ENCODE peak calls at places on chromosomes 7 and 10, in ten cellular contexts. One of them, this sample, is unnamed.

GRCh38 chr10:104350146-104350635 is 3.4 kb upstream of the CFAP58 start:
- DNase-seq in CD4-positive, alpha-beta T cell: no peak
- DNase-seq in hypothalamus: no peak
- DNase-seq in activated T-helper 1 cell treated with Interleukin-2 at 50 U/mL for 16 hours: no peak
- DNase-seq in EH: peak; percentile 74
- DNase-seq in SK-N-DZ: peak; percentile 34
- DNase-seq in midbrain: peak; percentile 55
- DNase-seq in T-helper 2 cell: peak; percentile 75
- DNase-seq in effector memory CD4-positive, alpha-beta T cell: no peak
- DNase-seq in AG09319: no peak
- DNase-seq in this sample: peak; percentile 43

GRCh38 chr7:23377134-23377533 is 78.0 kb downstream of the MALSU1 start:
- DNase-seq in CD4-positive, alpha-beta T cell: no peak
- DNase-seq in hypothalamus: no peak
- DNase-seq in activated T-helper 1 cell treated with Interleukin-2 at 50 U/mL for 16 hours: no peak
- DNase-seq in EH: peak; percentile 31
- DNase-seq in SK-N-DZ: no peak
- DNase-seq in midbrain: no peak
- DNase-seq in T-helper 2 cell: peak; percentile 53
- DNase-seq in effector memory CD4-positive, alpha-beta T cell: no peak
- DNase-seq in AG09319: no peak
- DNase-seq in this sample: no peak

GRCh38 chr7:129862672-129863071 is 90.1 kb downstream of the UBE2H start:
- DNase-seq in CD4-positive, alpha-beta T cell: no peak
- DNase-seq in hypothalamus: no peak
- DNase-seq in activated T-helper 1 cell treated with Interleukin-2 at 50 U/mL for 16 hours: no peak
- DNase-seq in EH: no peak
- DNase-seq in SK-N-DZ: no peak
- DNase-seq in midbrain: no peak
- DNase-seq in T-helper 2 cell: no peak
- DNase-seq in effector memory CD4-positive, alpha-beta T cell: no peak
- DNase-seq in AG09319: no peak
- DNase-seq in this sample: no peak

GRCh38 chr7:150402671-150403321 is 23.7 kb downstream of the ZNF775 start:
- DNase-seq in CD4-positive, alpha-beta T cell: no peak
- DNase-seq in hypothalamus: no peak
- DNase-seq in activated T-helper 1 cell treated with Interleukin-2 at 50 U/mL for 16 hours: no peak
- DNase-seq in EH: no peak
- DNase-seq in SK-N-DZ: no peak
- DNase-seq in midbrain: no peak
- DNase-seq in T-helper 2 cell: no peak
- DNase-seq in effector memory CD4-positive, alpha-beta T cell: no peak
- DNase-seq in AG09319: no peak
- DNase-seq in this sample: no peak

GRCh38 chr7:158933468-158934139 is 77.2 kb downstream of the DYNC2I1 start:
- DNase-seq in CD4-positive, alpha-beta T cell: no peak
- DNase-seq in hypothalamus: no peak
- DNase-seq in activated T-helper 1 cell treated with Interleukin-2 at 50 U/mL for 16 hours: no peak
- DNase-seq in EH: no peak
- DNase-seq in SK-N-DZ: no peak
- DNase-seq in midbrain: no peak
- DNase-seq in T-helper 2 cell: no peak
- DNase-seq in effector memory CD4-positive, alpha-beta T cell: no peak
- DNase-seq in AG09319: no peak
- DNase-seq in this sample: no peak

GRCh38 chr10:131396108-131397010 is 84.8 kb upstream of the TCERG1L start:
- DNase-seq in CD4-positive, alpha-beta T cell: no peak
- DNase-seq in hypothalamus: no peak
- DNase-seq in activated T-helper 1 cell treated with Interleukin-2 at 50 U/mL for 16 hours: no peak
- DNase-seq in EH: no peak
- DNase-seq in SK-N-DZ: no peak
- DNase-seq in midbrain: no peak
- DNase-seq in T-helper 2 cell: no peak
- DNase-seq in effector memory CD4-positive, alpha-beta T cell: no peak
- DNase-seq in AG09319: no peak
- DNase-seq in this sample: no peak

GRCh38 chr10:75106242-75106641 is 5.2 kb upstream of the SAMD8 start:
- DNase-seq in CD4-positive, alpha-beta T cell: no peak
- DNase-seq in hypothalamus: no peak
- DNase-seq in activated T-helper 1 cell treated with Interleukin-2 at 50 U/mL for 16 hours: no peak
- DNase-seq in EH: no peak
- DNase-seq in SK-N-DZ: no peak
- DNase-seq in midbrain: no peak
- DNase-seq in T-helper 2 cell: no peak
- DNase-seq in effector memory CD4-positive, alpha-beta T cell: no peak
- DNase-seq in AG09319: no peak
- DNase-seq in this sample: no peak

GRCh38 chr7:92135100-92135429 is 788 bp upstream of the CYP51A1 start:
- DNase-seq in CD4-positive, alpha-beta T cell: no peak
- DNase-seq in hypothalamus: no peak
- DNase-seq in activated T-helper 1 cell treated with Interleukin-2 at 50 U/mL for 16 hours: no peak
- DNase-seq in EH: peak; percentile 28
- DNase-seq in SK-N-DZ: peak; percentile 45
- DNase-seq in midbrain: no peak
- DNase-seq in T-helper 2 cell: peak; percentile 44
- DNase-seq in effector memory CD4-positive, alpha-beta T cell: no peak
- DNase-seq in AG09319: no peak
- DNase-seq in this sample: peak; percentile 45

GRCh38 chr10:7817984-7818294 is 366 bp upstream of the TAF3 start:
- DNase-seq in CD4-positive, alpha-beta T cell: no peak
- DNase-seq in hypothalamus: no peak
- DNase-seq in activated T-helper 1 cell treated with Interleukin-2 at 50 U/mL for 16 hours: no peak
- DNase-seq in EH: no peak
- DNase-seq in SK-N-DZ: no peak
- DNase-seq in midbrain: no peak
- DNase-seq in T-helper 2 cell: no peak
- DNase-seq in effector memory CD4-positive, alpha-beta T cell: no peak
- DNase-seq in AG09319: no peak
- DNase-seq in this sample: no peak

GRCh38 chr10:23015021-23015707 is 80.2 kb upstream of the MSRB2 start:
- DNase-seq in CD4-positive, alpha-beta T cell: no peak
- DNase-seq in hypothalamus: no peak
- DNase-seq in activated T-helper 1 cell treated with Interleukin-2 at 50 U/mL for 16 hours: no peak
- DNase-seq in EH: no peak
- DNase-seq in SK-N-DZ: no peak
- DNase-seq in midbrain: no peak
- DNase-seq in T-helper 2 cell: no peak
- DNase-seq in effector memory CD4-positive, alpha-beta T cell: no peak
- DNase-seq in AG09319: no peak
- DNase-seq in this sample: no peak

GRCh38 chr10:110212119-110213006 is 5.0 kb downstream of the MXI1 start:
- DNase-seq in CD4-positive, alpha-beta T cell: peak; percentile 57
- DNase-seq in hypothalamus: no peak
- DNase-seq in activated T-helper 1 cell treated with Interleukin-2 at 50 U/mL for 16 hours: peak; percentile 28
- DNase-seq in EH: no peak
- DNase-seq in SK-N-DZ: no peak
- DNase-seq in midbrain: no peak
- DNase-seq in T-helper 2 cell: peak; percentile 81
- DNase-seq in effector memory CD4-positive, alpha-beta T cell: peak; percentile 45
- DNase-seq in AG09319: no peak
- DNase-seq in this sample: no peak

GRCh38 chr7:117227091-117227490 is 95.8 kb downstream of the WNT2 start:
- DNase-seq in CD4-positive, alpha-beta T cell: no peak
- DNase-seq in hypothalamus: no peak
- DNase-seq in activated T-helper 1 cell treated with Interleukin-2 at 50 U/mL for 16 hours: no peak
- DNase-seq in EH: no peak
- DNase-seq in SK-N-DZ: no peak
- DNase-seq in midbrain: no peak
- DNase-seq in T-helper 2 cell: no peak
- DNase-seq in effector memory CD4-positive, alpha-beta T cell: no peak
- DNase-seq in AG09319: no peak
- DNase-seq in this sample: no peak

GRCh38 chr7:105782391-105783063 is 93.9 kb downstream of the ATXN7L1 start:
- DNase-seq in CD4-positive, alpha-beta T cell: no peak
- DNase-seq in hypothalamus: no peak
- DNase-seq in activated T-helper 1 cell treated with Interleukin-2 at 50 U/mL for 16 hours: no peak
- DNase-seq in EH: peak; percentile 93
- DNase-seq in SK-N-DZ: no peak
- DNase-seq in midbrain: no peak
- DNase-seq in T-helper 2 cell: peak; percentile 49
- DNase-seq in effector memory CD4-positive, alpha-beta T cell: no peak
- DNase-seq in AG09319: peak; percentile 46
- DNase-seq in this sample: no peak

GRCh38 chr7:117279931-117280525 is 42.8 kb downstream of the WNT2 start:
- DNase-seq in CD4-positive, alpha-beta T cell: no peak
- DNase-seq in hypothalamus: no peak
- DNase-seq in activated T-helper 1 cell treated with Interleukin-2 at 50 U/mL for 16 hours: no peak
- DNase-seq in EH: no peak
- DNase-seq in SK-N-DZ: no peak
- DNase-seq in midbrain: no peak
- DNase-seq in T-helper 2 cell: no peak
- DNase-seq in effector memory CD4-positive, alpha-beta T cell: no peak
- DNase-seq in AG09319: no peak
- DNase-seq in this sample: no peak

GRCh38 chr7:75905785-75906604 is 9.0 kb upstream of the POR start:
- DNase-seq in CD4-positive, alpha-beta T cell: no peak
- DNase-seq in hypothalamus: peak; percentile 49
- DNase-seq in activated T-helper 1 cell treated with Interleukin-2 at 50 U/mL for 16 hours: no peak
- DNase-seq in EH: peak; percentile 58
- DNase-seq in SK-N-DZ: peak; percentile 58
- DNase-seq in midbrain: peak; percentile 79
- DNase-seq in T-helper 2 cell: no peak
- DNase-seq in effector memory CD4-positive, alpha-beta T cell: no peak
- DNase-seq in AG09319: peak; percentile 54
- DNase-seq in this sample: peak; percentile 64

GRCh38 chr7:39540320-39540719 is 25.9 kb upstream of the YAE1 start:
- DNase-seq in CD4-positive, alpha-beta T cell: no peak
- DNase-seq in hypothalamus: no peak
- DNase-seq in activated T-helper 1 cell treated with Interleukin-2 at 50 U/mL for 16 hours: no peak
- DNase-seq in EH: no peak
- DNase-seq in SK-N-DZ: no peak
- DNase-seq in midbrain: no peak
- DNase-seq in T-helper 2 cell: no peak
- DNase-seq in effector memory CD4-positive, alpha-beta T cell: no peak
- DNase-seq in AG09319: no peak
- DNase-seq in this sample: no peak

GRCh38 chr10:122663516-122664130 is 36.0 kb downstream of the C10orf120 start:
- DNase-seq in CD4-positive, alpha-beta T cell: no peak
- DNase-seq in hypothalamus: no peak
- DNase-seq in activated T-helper 1 cell treated with Interleukin-2 at 50 U/mL for 16 hours: no peak
- DNase-seq in EH: no peak
- DNase-seq in SK-N-DZ: no peak
- DNase-seq in midbrain: no peak
- DNase-seq in T-helper 2 cell: no peak
- DNase-seq in effector memory CD4-positive, alpha-beta T cell: no peak
- DNase-seq in AG09319: no peak
- DNase-seq in this sample: no peak

GRCh38 chr10:133481086-133481643 is 27.4 kb downstream of the SCART1 start:
- DNase-seq in CD4-positive, alpha-beta T cell: no peak
- DNase-seq in hypothalamus: no peak
- DNase-seq in activated T-helper 1 cell treated with Interleukin-2 at 50 U/mL for 16 hours: no peak
- DNase-seq in EH: no peak
- DNase-seq in SK-N-DZ: no peak
- DNase-seq in midbrain: no peak
- DNase-seq in T-helper 2 cell: no peak
- DNase-seq in effector memory CD4-positive, alpha-beta T cell: no peak
- DNase-seq in AG09319: no peak
- DNase-seq in this sample: no peak

GRCh38 chr10:67803588-67804394 is 34.2 kb downstream of the DNAJC12 start:
- DNase-seq in CD4-positive, alpha-beta T cell: no peak
- DNase-seq in hypothalamus: no peak
- DNase-seq in activated T-helper 1 cell treated with Interleukin-2 at 50 U/mL for 16 hours: no peak
- DNase-seq in EH: no peak
- DNase-seq in SK-N-DZ: no peak
- DNase-seq in midbrain: no peak
- DNase-seq in T-helper 2 cell: no peak
- DNase-seq in effector memory CD4-positive, alpha-beta T cell: no peak
- DNase-seq in AG09319: no peak
- DNase-seq in this sample: no peak

GRCh38 chr7:155618708-155619633 is 25.5 kb upstream of the RBM33 start:
- DNase-seq in CD4-positive, alpha-beta T cell: no peak
- DNase-seq in hypothalamus: no peak
- DNase-seq in activated T-helper 1 cell treated with Interleukin-2 at 50 U/mL for 16 hours: no peak
- DNase-seq in EH: peak; percentile 15
- DNase-seq in SK-N-DZ: no peak
- DNase-seq in midbrain: no peak
- DNase-seq in T-helper 2 cell: no peak
- DNase-seq in effector memory CD4-positive, alpha-beta T cell: no peak
- DNase-seq in AG09319: no peak
- DNase-seq in this sample: no peak

GRCh38 chr7:88091988-88092675 is 127.7 kb downstream of the SRI start:
- DNase-seq in CD4-positive, alpha-beta T cell: no peak
- DNase-seq in hypothalamus: no peak
- DNase-seq in activated T-helper 1 cell treated with Interleukin-2 at 50 U/mL for 16 hours: no peak
- DNase-seq in EH: no peak
- DNase-seq in SK-N-DZ: peak; percentile 83
- DNase-seq in midbrain: no peak
- DNase-seq in T-helper 2 cell: no peak
- DNase-seq in effector memory CD4-positive, alpha-beta T cell: no peak
- DNase-seq in AG09319: no peak
- DNase-seq in this sample: no peak

GRCh38 chr10:76885815-76886214 is 751.8 kb downstream of the KCNMA1 start:
- DNase-seq in CD4-positive, alpha-beta T cell: no peak
- DNase-seq in hypothalamus: no peak
- DNase-seq in activated T-helper 1 cell treated with Interleukin-2 at 50 U/mL for 16 hours: no peak
- DNase-seq in EH: no peak
- DNase-seq in SK-N-DZ: peak; percentile 44
- DNase-seq in midbrain: no peak
- DNase-seq in T-helper 2 cell: no peak
- DNase-seq in effector memory CD4-positive, alpha-beta T cell: no peak
- DNase-seq in AG09319: no peak
- DNase-seq in this sample: no peak

GRCh38 chr10:48523212-48523819 is 81.6 kb downstream of the ARHGAP22 start:
- DNase-seq in CD4-positive, alpha-beta T cell: no peak
- DNase-seq in hypothalamus: no peak
- DNase-seq in activated T-helper 1 cell treated with Interleukin-2 at 50 U/mL for 16 hours: no peak
- DNase-seq in EH: peak; percentile 97
- DNase-seq in SK-N-DZ: no peak
- DNase-seq in midbrain: no peak
- DNase-seq in T-helper 2 cell: no peak
- DNase-seq in effector memory CD4-positive, alpha-beta T cell: no peak
- DNase-seq in AG09319: peak; percentile 69
- DNase-seq in this sample: no peak

GRCh38 chr7:45000096-45001032 is at the start of gene CCM2:
- DNase-seq in CD4-positive, alpha-beta T cell: peak; percentile 43
- DNase-seq in hypothalamus: no peak
- DNase-seq in activated T-helper 1 cell treated with Interleukin-2 at 50 U/mL for 16 hours: no peak
- DNase-seq in EH: peak; percentile 65
- DNase-seq in SK-N-DZ: peak; percentile 44
- DNase-seq in midbrain: peak; percentile 46
- DNase-seq in T-helper 2 cell: no peak
- DNase-seq in effector memory CD4-positive, alpha-beta T cell: no peak
- DNase-seq in AG09319: no peak
- DNase-seq in this sample: no peak

GRCh38 chr7:29607889-29608288 is 44.3 kb downstream of the PRR15 start:
- DNase-seq in CD4-positive, alpha-beta T cell: no peak
- DNase-seq in hypothalamus: no peak
- DNase-seq in activated T-helper 1 cell treated with Interleukin-2 at 50 U/mL for 16 hours: no peak
- DNase-seq in EH: peak; percentile 81
- DNase-seq in SK-N-DZ: no peak
- DNase-seq in midbrain: no peak
- DNase-seq in T-helper 2 cell: no peak
- DNase-seq in effector memory CD4-positive, alpha-beta T cell: no peak
- DNase-seq in AG09319: no peak
- DNase-seq in this sample: no peak

GRCh38 chr7:99143853-99144672 is at the start of gene SMURF1:
- DNase-seq in CD4-positive, alpha-beta T cell: peak; percentile 77
- DNase-seq in hypothalamus: peak; percentile 30
- DNase-seq in activated T-helper 1 cell treated with Interleukin-2 at 50 U/mL for 16 hours: peak; percentile 70
- DNase-seq in EH: peak; percentile 65
- DNase-seq in SK-N-DZ: peak; percentile 71
- DNase-seq in midbrain: peak; percentile 71
- DNase-seq in T-helper 2 cell: peak; percentile 90
- DNase-seq in effector memory CD4-positive, alpha-beta T cell: peak; percentile 52
- DNase-seq in AG09319: no peak
- DNase-seq in this sample: peak; percentile 63

GRCh38 chr7:79988642-79989041 is 146.0 kb upstream of the GNAI1 start:
- DNase-seq in CD4-positive, alpha-beta T cell: no peak
- DNase-seq in hypothalamus: no peak
- DNase-seq in activated T-helper 1 cell treated with Interleukin-2 at 50 U/mL for 16 hours: no peak
- DNase-seq in EH: peak; percentile 88
- DNase-seq in SK-N-DZ: no peak
- DNase-seq in midbrain: no peak
- DNase-seq in T-helper 2 cell: no peak
- DNase-seq in effector memory CD4-positive, alpha-beta T cell: no peak
- DNase-seq in AG09319: no peak
- DNase-seq in this sample: no peak

GRCh38 chr7:55127622-55128081 is 108.8 kb downstream of the EGFR start:
- DNase-seq in CD4-positive, alpha-beta T cell: no peak
- DNase-seq in hypothalamus: no peak
- DNase-seq in activated T-helper 1 cell treated with Interleukin-2 at 50 U/mL for 16 hours: no peak
- DNase-seq in EH: peak; percentile 85
- DNase-seq in SK-N-DZ: no peak
- DNase-seq in midbrain: no peak
- DNase-seq in T-helper 2 cell: no peak
- DNase-seq in effector memory CD4-positive, alpha-beta T cell: no peak
- DNase-seq in AG09319: no peak
- DNase-seq in this sample: no peak